ENCODE peak calls at places on chromosomes 6 and 20, in eight cellular contexts. H is cardiac muscle cell; Y is PC-3; R is body of pancreas; W is H9; D is brain microvascular endothelial cell; I is CD8-positive, alpha-beta T cell; L is SK-N-MC. P is an unnamed sample.

GRCh38 chr6:50654155-50654554 is 59.2 kb upstream of the TFAP2D start:
- DNase-seq in D (no peak), L (no peak), I (no peak), W (no peak), R (no peak), H (no peak), Y (peak), P (no peak)

GRCh38 chr6:158879180-158879579 is 60.0 kb upstream of the EZR start:
- DNase-seq in D (peak), Y (no peak), R (no peak), L (no peak), I (no peak), W (peak), H (peak), P (no peak)

GRCh38 chr6:128124713-128125112 is 223.9 kb upstream of the THEMIS start:
- DNase-seq in L (no peak), I (no peak), Y (peak), D (peak), H (peak), W (no peak), R (no peak), P (no peak)

GRCh38 chr20:49562341-49563014 is 5.5 kb downstream of the PTGIS start:
- DNase-seq in Y (peak), D (peak), W (peak), I (no peak), L (no peak), R (peak), H (peak), P (no peak)

GRCh38 chr6:154593122-154593521 is 82.6 kb upstream of the CNKSR3 start:
- DNase-seq in L (no peak), R (peak), D (no peak), Y (no peak), W (peak), I (no peak), H (no peak), P (no peak)

GRCh38 chr20:61049684-61050083 is 202.4 kb upstream of the CDH4 start:
- DNase-seq in W (no peak), D (no peak), H (no peak), R (no peak), L (no peak), I (no peak), Y (no peak), P (no peak)

GRCh38 chr6:155710704-155711103 is 255.1 kb upstream of the NOX3 start:
- DNase-seq in I (no peak), Y (no peak), D (no peak), L (no peak), H (no peak), W (no peak), R (no peak), P (no peak)

GRCh38 chr6:145842693-145843546 is 28.3 kb upstream of the FBXO30 start:
- DNase-seq in D (no peak), H (peak), W (no peak), I (no peak), Y (no peak), L (no peak), R (no peak), P (no peak)

GRCh38 chr6:78132681-78133410 is 480.0 kb downstream of the MEI4 start:
- DNase-seq in D (no peak), H (no peak), I (no peak), Y (no peak), W (no peak), R (no peak), L (no peak), P (no peak)

GRCh38 chr20:13784271-13784892 is 337 bp downstream of the ESF1 start:
- DNase-seq in L (no peak), D (no peak), I (no peak), R (no peak), W (no peak), H (no peak), Y (no peak), P (no peak)

GRCh38 chr6:12384417-12384912 is 94.3 kb downstream of the EDN1 start:
- DNase-seq in I (no peak), Y (no peak), L (no peak), W (no peak), R (no peak), D (no peak), H (no peak), P (no peak)
- H3K27ac ChIP-seq in I (no peak), Y (no peak), L (no peak), W (no peak), R (no peak), D (no peak), H (no peak), P (no peak)

GRCh38 chr20:4919047-4919704 is 82.1 kb downstream of the SLC23A2 start:
- DNase-seq in I (no peak), W (no peak), L (no peak), Y (no peak), R (no peak), D (no peak), H (no peak), P (no peak)

GRCh38 chr20:4924032-4924431 is 77.3 kb downstream of the SLC23A2 start:
- DNase-seq in R (no peak), D (no peak), I (no peak), Y (no peak), H (no peak), W (peak), L (no peak), P (no peak)

GRCh38 chr20:4920655-4921054 is 80.7 kb downstream of the SLC23A2 start:
- DNase-seq in R (no peak), Y (no peak), L (no peak), W (no peak), I (no peak), H (no peak), D (no peak), P (no peak)

GRCh38 chr20:4920131-4920530 is 81.2 kb downstream of the SLC23A2 start:
- DNase-seq in D (no peak), I (no peak), L (no peak), W (no peak), H (no peak), Y (no peak), R (no peak), P (no peak)

DNA sequence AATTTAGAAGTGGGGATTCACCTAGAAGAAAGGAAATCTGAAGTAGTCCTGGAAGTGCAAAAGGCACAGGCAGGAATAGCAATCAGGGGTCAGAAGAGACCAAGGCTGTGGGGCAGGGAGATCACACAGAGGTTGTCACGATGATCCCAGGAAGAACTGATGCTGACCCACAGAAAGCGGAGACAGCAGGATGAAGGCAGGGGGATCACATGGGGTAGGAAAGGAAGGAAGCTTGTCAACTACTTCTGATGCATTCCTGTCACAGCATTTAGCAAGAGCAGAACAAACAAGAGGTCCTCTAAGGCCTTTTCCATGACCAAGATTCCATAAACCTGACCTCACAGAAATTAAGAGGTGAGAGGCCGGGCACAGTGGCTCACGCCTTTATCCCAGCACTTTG is 79.1 kb downstream of the SLC23A2 start:
- DNase-seq in W (no peak), L (no peak), R (no peak), Y (no peak), H (no peak), I (no peak), D (no peak), P (no peak)
- H3K27ac ChIP-seq in W (no peak), L (no peak), R (no peak), Y (no peak), H (no peak), I (no peak), D (no peak), P (no peak)

DNA sequence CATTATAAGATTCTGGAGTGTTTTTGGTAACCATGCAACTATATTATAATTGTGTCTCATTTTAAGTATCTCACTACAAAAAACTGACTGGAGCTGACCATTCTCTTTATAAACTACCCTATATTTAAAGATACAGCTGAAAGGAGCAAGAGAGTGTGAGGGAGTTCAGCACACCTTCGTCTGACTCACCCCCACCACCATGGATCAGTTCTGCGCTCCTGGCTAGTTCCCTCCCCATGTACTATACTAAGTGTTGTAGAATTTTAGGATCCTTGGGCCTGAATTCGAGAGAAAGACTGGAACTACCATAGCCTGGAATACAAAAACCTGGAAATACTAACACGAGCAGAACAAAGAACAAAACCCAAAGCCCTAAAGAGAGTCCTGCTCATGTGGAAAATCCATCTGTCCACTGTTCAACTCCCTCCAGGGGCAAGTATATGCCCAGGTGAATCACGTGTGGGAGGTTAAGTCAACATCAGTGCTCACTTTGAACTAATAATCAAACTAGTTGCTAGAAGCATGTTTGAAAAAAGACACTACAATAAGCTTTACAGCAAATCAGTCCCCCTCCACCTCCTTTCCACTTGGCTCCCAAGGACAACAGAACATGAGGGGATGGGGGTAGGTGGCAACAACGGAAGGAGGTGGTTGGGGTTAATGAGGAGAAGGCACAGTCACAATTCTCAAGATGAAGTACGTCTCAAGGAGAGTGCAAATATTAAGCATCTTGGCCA is 46.8 kb downstream of the ELOVL5 start:
- DNase-seq in D (no peak), H (no peak), Y (peak), W (no peak), I (no peak), L (no peak), R (no peak), P (no peak)
- H3K27ac ChIP-seq in D (peak), H (peak), Y (peak), W (no peak), I (no peak), L (no peak), R (peak), P (peak)

DNA sequence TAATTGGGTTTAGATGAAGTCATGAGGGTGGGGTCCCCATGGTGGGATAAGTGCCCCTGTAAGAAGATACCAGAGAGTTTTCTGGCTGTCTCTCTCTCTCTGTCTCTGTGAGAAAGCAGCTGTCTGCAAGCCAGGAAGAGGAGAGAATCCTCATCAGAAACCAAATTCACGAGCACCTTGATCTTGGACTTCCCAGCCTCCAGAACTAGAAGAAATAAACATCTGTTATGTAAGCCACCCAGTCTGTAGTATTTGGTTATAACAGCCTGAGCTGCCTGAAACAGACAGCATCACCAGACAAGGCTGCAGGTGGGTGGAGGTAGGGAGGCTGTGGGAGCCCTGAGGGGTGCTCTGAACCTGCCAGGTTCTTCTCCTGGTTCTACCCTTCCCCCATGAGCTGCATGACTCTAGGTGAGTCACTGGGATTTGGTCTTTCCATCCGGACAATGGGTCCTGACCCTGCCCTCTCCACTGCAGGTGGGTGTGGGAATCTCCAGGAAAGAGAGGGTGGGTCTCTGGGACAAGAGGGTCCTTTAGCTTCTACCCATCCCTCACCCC is 34.3 kb upstream of the VEGFA start:
- DNase-seq in W (peak), L (no peak), D (no peak), Y (no peak), R (no peak), I (no peak), H (no peak), P (no peak)
- H3K27ac ChIP-seq in W (no peak), L (no peak), D (no peak), Y (no peak), R (no peak), I (no peak), H (no peak), P (peak)

GRCh38 chr6:170091639-170092579 is 199.0 kb downstream of the DLL1 start:
- DNase-seq in I (no peak), D (no peak), L (peak), H (no peak), R (no peak), Y (no peak), W (no peak), P (no peak)
- H3K27ac ChIP-seq in I (no peak), D (no peak), L (no peak), H (no peak), R (no peak), Y (no peak), W (no peak), P (no peak)

GRCh38 chr6:52538921-52539354 is 37.9 kb downstream of the TRAM2 start:
- DNase-seq in I (no peak), R (no peak), W (no peak), H (peak), D (peak), Y (no peak), L (no peak), P (no peak)

GRCh38 chr6:52538252-52538905 is 38.5 kb downstream of the TRAM2 start:
- DNase-seq in W (no peak), Y (no peak), I (no peak), H (no peak), D (no peak), L (no peak), R (no peak), P (no peak)

GRCh38 chr6:52541135-52541534 is 35.7 kb downstream of the TRAM2 start:
- DNase-seq in R (no peak), I (no peak), D (no peak), H (no peak), Y (no peak), W (no peak), L (no peak), P (no peak)

GRCh38 chr6:52540286-52540902 is 36.5 kb downstream of the TRAM2 start:
- DNase-seq in W (no peak), L (no peak), H (no peak), R (no peak), D (no peak), I (no peak), Y (peak), P (no peak)

GRCh38 chr6:52539607-52540006 is 37.3 kb downstream of the TRAM2 start:
- DNase-seq in I (no peak), D (peak), Y (peak), H (no peak), L (no peak), R (no peak), W (no peak), P (no peak)
- H3K27ac ChIP-seq in I (no peak), D (peak), Y (no peak), H (no peak), L (no peak), R (no peak), W (no peak), P (no peak)

DNA sequence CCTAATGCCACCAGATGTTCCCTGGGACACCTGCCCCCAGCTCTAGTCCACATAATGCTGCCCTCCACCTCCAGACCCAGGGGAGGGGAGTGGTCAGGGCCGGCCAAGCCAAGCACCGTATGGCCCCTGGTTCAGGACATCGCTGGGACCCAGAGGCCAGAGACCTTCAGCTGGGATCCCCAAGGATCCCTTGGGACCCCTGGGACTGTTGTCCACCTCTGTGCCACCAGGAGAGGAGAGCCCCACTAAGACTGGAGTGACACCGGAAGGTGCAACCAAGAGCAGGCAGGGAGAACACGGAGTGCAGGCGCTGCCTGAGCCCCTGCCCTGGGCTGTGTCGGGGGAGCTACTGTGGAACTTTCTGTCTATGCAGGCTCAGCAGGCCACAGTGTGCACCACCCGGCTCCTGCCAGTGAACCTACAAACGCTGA is 43.6 kb downstream of the CTCFL start:
- DNase-seq in R (no peak), L (no peak), I (no peak), Y (no peak), D (no peak), H (no peak), W (no peak), P (no peak)
- H3K27ac ChIP-seq in R (no peak), L (peak), I (no peak), Y (no peak), D (no peak), H (peak), W (no peak), P (no peak)

DNA sequence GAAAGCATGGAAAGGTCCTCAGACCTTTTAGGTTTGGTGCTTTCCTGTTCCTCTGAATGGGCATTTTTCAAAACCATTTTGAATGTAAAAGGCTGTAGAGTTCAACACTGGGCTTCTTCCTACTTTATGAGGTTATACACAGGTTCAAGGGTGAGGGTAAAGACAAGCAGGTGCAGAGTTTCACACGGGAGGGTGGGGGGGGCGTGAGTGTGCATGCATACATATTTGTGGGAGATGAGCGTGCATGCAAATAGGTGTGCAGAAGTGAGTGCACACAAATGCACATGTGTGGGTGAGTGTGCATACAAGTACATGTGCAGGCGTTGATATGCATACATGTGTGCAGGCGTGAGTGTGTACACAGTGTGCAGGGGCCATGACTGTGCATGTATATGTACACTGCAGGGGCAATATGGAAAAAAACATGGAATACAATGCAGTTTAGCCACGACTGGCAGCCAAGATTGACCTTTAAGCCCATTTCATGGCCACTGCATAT is 183.1 kb downstream of the GMPR start:
- DNase-seq in L (no peak), R (no peak), I (no peak), H (no peak), W (no peak), Y (no peak), D (no peak), P (no peak)
- H3K27ac ChIP-seq in L (no peak), R (peak), I (peak), H (no peak), W (no peak), Y (peak), D (peak), P (no peak)

GRCh38 chr6:30782425-30783014 is 38.2 kb upstream of the IER3 start:
- DNase-seq in Y (peak), L (no peak), R (no peak), H (peak), I (no peak), W (no peak), D (no peak), P (peak)

GRCh38 chr6:30781697-30782424 is 37.5 kb upstream of the IER3 start:
- DNase-seq in L (peak), H (peak), I (no peak), Y (peak), W (no peak), R (peak), D (peak), P (peak)

GRCh38 chr6:30779850-30780641 is 35.7 kb upstream of the IER3 start:
- DNase-seq in W (no peak), L (no peak), I (no peak), R (no peak), H (no peak), Y (no peak), D (no peak), P (no peak)

GRCh38 chr6:30780642-30780920 is 36.2 kb upstream of the IER3 start:
- DNase-seq in Y (no peak), D (no peak), L (no peak), H (no peak), R (no peak), W (no peak), I (no peak), P (no peak)

GRCh38 chr6:30781362-30781696 is 37.0 kb upstream of the IER3 start:
- DNase-seq in W (no peak), H (no peak), I (no peak), Y (no peak), L (no peak), R (no peak), D (no peak), P (no peak)
- H3K27ac ChIP-seq in W (no peak), H (no peak), I (no peak), Y (peak), L (peak), R (peak), D (peak), P (peak)

DNA sequence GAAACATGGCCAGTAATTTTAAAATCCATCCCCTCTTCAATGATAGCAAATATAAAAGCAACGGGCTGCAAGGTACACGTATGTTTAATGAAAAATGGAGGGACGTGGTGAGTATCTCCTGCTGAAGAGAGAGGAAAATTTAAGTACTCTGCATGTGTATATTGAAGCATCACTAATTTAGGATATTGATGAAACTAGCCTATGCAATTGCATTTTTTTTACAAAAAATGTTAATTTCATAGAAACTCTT is 362 bp upstream of the TMX4 start:
- DNase-seq in D (no peak), Y (no peak), I (no peak), R (no peak), L (no peak), H (no peak), W (no peak), P (no peak)
- H3K27ac ChIP-seq in D (no peak), Y (peak), I (peak), R (peak), L (no peak), H (peak), W (no peak), P (no peak)

P was measured in epithelial cell of prostate.